ENCODE peak calls at places on chromosomes 12 and 14, in five cellular contexts. One of them, this sample, is unnamed.

GRCh38 chr12:7059780-7060179 is 738 bp upstream of the C1S start:
- DNase-seq in ovary: no peak
- DNase-seq in K562: no peak
- DNase-seq in adrenal gland: no peak
- DNase-seq in transverse colon: no peak
- DNase-seq in this sample: no peak

GRCh38 chr12:49671051-49671765 is 36.0 kb downstream of the FMNL3 start:
- DNase-seq in ovary: no peak
- DNase-seq in K562: peak; percentile 45
- DNase-seq in adrenal gland: no peak
- DNase-seq in transverse colon: peak; percentile 27
- DNase-seq in this sample: no peak

GRCh38 chr14:52835122-52835903 is 43.9 kb upstream of the GNPNAT1 start:
- DNase-seq in ovary: no peak
- DNase-seq in K562: peak; percentile 40
- DNase-seq in adrenal gland: no peak
- DNase-seq in transverse colon: no peak
- DNase-seq in this sample: no peak

GRCh38 chr12:60594035-60594711 is 998.3 kb downstream of the SLC16A7 start:
- DNase-seq in ovary: no peak
- DNase-seq in K562: no peak
- DNase-seq in adrenal gland: no peak
- DNase-seq in transverse colon: no peak
- DNase-seq in this sample: no peak

GRCh38 chr12:119180380-119181040 is 1.8 kb downstream of the HSPB8 start:
- DNase-seq in ovary: peak; percentile 43
- DNase-seq in K562: peak; percentile 6
- DNase-seq in adrenal gland: no peak
- DNase-seq in transverse colon: peak; percentile 23
- DNase-seq in this sample: peak; percentile 47

GRCh38 chr14:70027785-70028428 is 148.7 kb downstream of the SMOC1 start:
- DNase-seq in ovary: peak; percentile 67
- DNase-seq in K562: peak; percentile 60
- DNase-seq in adrenal gland: peak; percentile 81
- DNase-seq in transverse colon: peak; percentile 71
- DNase-seq in this sample: peak; percentile 72

GRCh38 chr14:20657216-20658211 is 16.0 kb upstream of the OR6S1 start:
- DNase-seq in ovary: no peak
- DNase-seq in K562: peak; percentile 54
- DNase-seq in adrenal gland: no peak
- DNase-seq in transverse colon: no peak
- DNase-seq in this sample: no peak

GRCh38 chr14:24362241-24362960 is 5.6 kb upstream of the NFATC4 start:
- DNase-seq in ovary: no peak
- DNase-seq in K562: no peak
- DNase-seq in adrenal gland: no peak
- DNase-seq in transverse colon: no peak
- DNase-seq in this sample: no peak

GRCh38 chr14:100586520-100587247 is 533 bp downstream of the BEGAIN start:
- DNase-seq in ovary: no peak
- DNase-seq in K562: peak; percentile 41
- DNase-seq in adrenal gland: no peak
- DNase-seq in transverse colon: peak; percentile 55
- DNase-seq in this sample: peak; percentile 4

GRCh38 chr12:118025168-118025567 is 8.7 kb downstream of the RFC5 start:
- DNase-seq in ovary: no peak
- DNase-seq in K562: no peak
- DNase-seq in adrenal gland: no peak
- DNase-seq in transverse colon: no peak
- DNase-seq in this sample: no peak

GRCh38 chr12:108573310-108573709 is 10.9 kb downstream of the ISCU start:
- DNase-seq in ovary: no peak
- DNase-seq in K562: no peak
- DNase-seq in adrenal gland: no peak
- DNase-seq in transverse colon: no peak
- DNase-seq in this sample: no peak

GRCh38 chr12:67989184-67989965 is at the start of gene IFNG-AS1:
- DNase-seq in ovary: no peak
- DNase-seq in K562: no peak
- DNase-seq in adrenal gland: no peak
- DNase-seq in transverse colon: peak; percentile 26
- DNase-seq in this sample: no peak

GRCh38 chr12:118337194-118337838 is 35.4 kb downstream of the TAOK3 start:
- DNase-seq in ovary: no peak
- DNase-seq in K562: no peak
- DNase-seq in adrenal gland: no peak
- DNase-seq in transverse colon: no peak
- DNase-seq in this sample: no peak

GRCh38 chr12:15404485-15404884 is 82.2 kb downstream of the PTPRO start:
- DNase-seq in ovary: no peak
- DNase-seq in K562: no peak
- DNase-seq in adrenal gland: no peak
- DNase-seq in transverse colon: no peak
- DNase-seq in this sample: no peak

GRCh38 chr12:60724475-60724874 is 1128.6 kb downstream of the SLC16A7 start:
- DNase-seq in ovary: no peak
- DNase-seq in K562: no peak
- DNase-seq in adrenal gland: no peak
- DNase-seq in transverse colon: no peak
- DNase-seq in this sample: no peak

DNA sequence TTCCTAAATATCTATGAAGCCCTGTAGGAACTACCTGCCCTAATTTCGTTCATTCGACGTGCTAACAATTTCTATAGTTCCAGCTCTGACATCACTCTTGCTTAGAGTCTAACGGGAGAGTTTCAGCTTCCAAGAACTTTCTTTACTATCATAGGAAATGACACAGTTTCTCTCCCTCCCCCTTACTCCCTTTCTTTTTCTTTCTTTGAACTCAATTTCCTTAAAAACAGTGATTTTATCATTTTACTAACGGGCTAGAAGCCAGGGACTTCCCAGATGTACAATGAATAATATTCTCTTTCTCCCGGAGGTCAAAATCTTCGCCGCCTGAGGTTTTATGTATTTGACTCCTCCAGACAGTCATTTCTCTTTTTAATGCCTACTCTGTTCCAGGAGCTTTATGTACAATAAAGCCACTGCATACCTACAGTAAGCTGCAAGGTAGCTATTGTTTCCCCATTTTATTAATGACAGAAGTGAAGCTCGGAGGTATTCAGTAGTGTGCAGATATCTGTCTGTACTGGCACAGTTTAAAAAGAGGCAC is 15.7 kb downstream of the SMCO2 start:
- DNase-seq in ovary: no peak
- DNase-seq in K562: no peak
- DNase-seq in adrenal gland: no peak
- DNase-seq in transverse colon: no peak
- DNase-seq in this sample: peak; percentile 33
- TF ChIP-seq POLR2A in ovary: no peak
- TF ChIP-seq POLR2A in K562: no peak
- TF ChIP-seq POLR2A in adrenal gland: no peak
- TF ChIP-seq POLR2A in transverse colon: no peak
- TF ChIP-seq POLR2A in this sample: no peak

GRCh38 chr14:72893636-72894322 is at the start of gene DPF3:
- DNase-seq in ovary: peak; percentile 93
- DNase-seq in K562: peak; percentile 95
- DNase-seq in adrenal gland: peak; percentile 95
- DNase-seq in transverse colon: peak; percentile 98
- DNase-seq in this sample: peak; percentile 91

GRCh38 chr14:72894323-72894622 is 372 bp upstream of the DPF3 start:
- DNase-seq in ovary: no peak
- DNase-seq in K562: no peak
- DNase-seq in adrenal gland: no peak
- DNase-seq in transverse colon: no peak
- DNase-seq in this sample: no peak

GRCh38 chr14:72891666-72892102 is 2.2 kb downstream of the DPF3 start:
- DNase-seq in ovary: no peak
- DNase-seq in K562: no peak
- DNase-seq in adrenal gland: no peak
- DNase-seq in transverse colon: no peak
- DNase-seq in this sample: no peak

GRCh38 chr14:72892879-72893635 is 844 bp downstream of the DPF3 start:
- DNase-seq in ovary: peak; percentile 61
- DNase-seq in K562: peak; percentile 42
- DNase-seq in adrenal gland: peak; percentile 32
- DNase-seq in transverse colon: peak; percentile 33
- DNase-seq in this sample: peak; percentile 16

DNA sequence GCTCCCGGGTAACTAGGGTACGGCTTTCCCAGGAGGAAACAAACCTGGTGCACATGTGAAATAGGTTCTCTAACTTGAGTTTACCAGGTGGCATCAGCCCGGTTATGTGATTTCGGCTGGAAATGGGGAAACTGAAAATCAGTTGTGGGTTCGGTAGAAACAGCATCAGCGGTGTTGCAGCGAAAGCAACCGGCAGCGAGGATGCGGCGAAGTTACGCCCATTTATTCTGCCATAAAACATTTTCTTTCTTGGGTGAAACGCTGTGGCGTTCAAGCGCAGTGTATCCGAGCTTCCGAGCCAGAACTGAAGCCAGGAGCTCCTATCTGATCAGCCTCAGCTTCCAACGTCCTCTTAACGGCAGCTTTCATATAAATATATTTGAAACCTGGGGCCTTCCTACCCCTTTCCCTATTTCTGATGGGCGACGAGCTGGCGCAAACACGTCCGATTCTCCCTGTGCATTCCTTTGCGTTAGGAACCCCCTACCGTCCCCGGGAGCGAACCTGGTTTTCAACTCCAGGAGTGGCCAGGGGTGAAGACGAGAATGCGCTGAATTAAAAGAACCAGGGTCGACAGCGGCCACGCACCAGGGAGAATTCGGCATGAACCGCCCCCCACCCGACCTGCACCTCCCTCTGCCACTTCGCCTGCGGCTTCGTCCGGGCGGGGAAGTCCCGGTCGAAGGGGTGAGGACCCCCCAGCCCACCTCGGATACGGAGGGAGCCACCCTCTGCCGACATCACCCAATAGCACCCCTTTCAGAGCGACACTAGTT is 1.6 kb downstream of the DPF3 start:
- DNase-seq in ovary: peak; percentile 46
- DNase-seq in K562: peak; percentile 17
- DNase-seq in adrenal gland: no peak
- DNase-seq in transverse colon: peak; percentile 30
- DNase-seq in this sample: no peak
- H3K27ac ChIP-seq in ovary: peak overlapping the region; percentile 65
- H3K27ac ChIP-seq in K562: no peak overlapping the region
- H3K27ac ChIP-seq in adrenal gland: no peak overlapping the region
- H3K27ac ChIP-seq in transverse colon: no peak overlapping the region
- H3K27ac ChIP-seq in this sample: no peak overlapping the region

DNA sequence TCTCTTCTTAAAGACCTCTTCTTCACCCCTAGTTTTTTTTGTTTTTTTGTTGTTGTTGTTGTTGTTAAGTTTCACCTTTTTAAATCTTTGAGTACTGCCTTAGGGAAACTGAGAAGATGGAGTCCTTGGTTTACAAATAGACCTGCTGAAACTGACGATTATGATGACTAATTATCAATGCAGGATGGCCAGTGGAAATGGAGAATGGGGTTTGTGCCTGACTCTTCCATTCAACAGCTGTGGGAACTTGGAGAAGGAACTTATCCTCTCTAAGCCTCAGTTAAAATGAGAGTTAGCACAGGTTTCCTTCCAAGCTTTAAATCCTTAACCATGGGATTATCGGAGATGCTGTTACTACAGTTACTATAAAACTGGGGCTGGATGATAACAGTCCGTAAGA is 66.7 kb upstream of the PNMA1 start:
- DNase-seq in ovary: no peak
- DNase-seq in K562: no peak
- DNase-seq in adrenal gland: no peak
- DNase-seq in transverse colon: no peak
- DNase-seq in this sample: no peak
- H3K4me1 ChIP-seq in ovary: peaks cover 31% of the 10 kb centered on the region
- H3K4me1 ChIP-seq in K562: peaks cover 25% of the 10 kb centered on the region
- H3K4me1 ChIP-seq in adrenal gland: peaks cover 32% of the 10 kb centered on the region
- H3K4me1 ChIP-seq in transverse colon: peaks cover 68% of the 10 kb centered on the region
- H3K4me1 ChIP-seq in this sample: peaks cover 24% of the 10 kb centered on the region

GRCh38 chr12:97764700-97765099 is 302.1 kb downstream of the RMST start:
- DNase-seq in ovary: no peak
- DNase-seq in K562: no peak
- DNase-seq in adrenal gland: no peak
- DNase-seq in transverse colon: no peak
- DNase-seq in this sample: no peak
- TF ChIP-seq POLR2A in ovary: no peak
- TF ChIP-seq POLR2A in K562: no peak
- TF ChIP-seq POLR2A in adrenal gland: no peak
- TF ChIP-seq POLR2A in transverse colon: no peak
- TF ChIP-seq POLR2A in this sample: no peak

GRCh38 chr12:115670869-115671268 is 606.6 kb downstream of the MED13L start:
- DNase-seq in ovary: no peak
- DNase-seq in K562: no peak
- DNase-seq in adrenal gland: no peak
- DNase-seq in transverse colon: no peak
- DNase-seq in this sample: no peak

GRCh38 chr12:115672506-115673080 is 604.9 kb downstream of the MED13L start:
- DNase-seq in ovary: no peak
- DNase-seq in K562: no peak
- DNase-seq in adrenal gland: no peak
- DNase-seq in transverse colon: no peak
- DNase-seq in this sample: no peak

GRCh38 chr12:115666168-115666567 is 611.3 kb downstream of the MED13L start:
- DNase-seq in ovary: no peak
- DNase-seq in K562: no peak
- DNase-seq in adrenal gland: no peak
- DNase-seq in transverse colon: no peak
- DNase-seq in this sample: no peak

GRCh38 chr12:115667116-115667515 is 610.4 kb downstream of the MED13L start:
- DNase-seq in ovary: no peak
- DNase-seq in K562: no peak
- DNase-seq in adrenal gland: no peak
- DNase-seq in transverse colon: no peak
- DNase-seq in this sample: no peak
- H3K27ac ChIP-seq in ovary: no peak overlapping the region
- H3K27ac ChIP-seq in K562: no peak overlapping the region
- H3K27ac ChIP-seq in adrenal gland: no peak overlapping the region
- H3K27ac ChIP-seq in transverse colon: no peak overlapping the region
- H3K27ac ChIP-seq in this sample: no peak overlapping the region

GRCh38 chr14:91376547-91377477 is 40.8 kb downstream of the CCDC88C start:
- DNase-seq in ovary: no peak
- DNase-seq in K562: no peak
- DNase-seq in adrenal gland: no peak
- DNase-seq in transverse colon: no peak
- DNase-seq in this sample: no peak
- H3K4me1 ChIP-seq in ovary: no peaks in the 10 kb centered on the region
- H3K4me1 ChIP-seq in K562: peaks cover 1% of the 10 kb centered on the region
- H3K4me1 ChIP-seq in adrenal gland: no peaks in the 10 kb centered on the region
- H3K4me1 ChIP-seq in transverse colon: peaks cover 66% of the 10 kb centered on the region
- H3K4me1 ChIP-seq in this sample: no peaks in the 10 kb centered on the region

This sample was measured in uterus.